ENCODE peak calls at places on chromosomes 5 and 9, in nine cellular contexts. O, Z, U, G, B, T, R, Y and W are unnamed samples.

GRCh38 chr5:95076395-95077165 is 208.3 kb downstream of the MCTP1 start:
- DNase-seq in O (no peak), Z (no peak), U (no peak), G (no peak), B (no peak), T (no peak), R (no peak), Y (no peak), W (no peak)

GRCh38 chr9:71763752-71764332 is 4.5 kb downstream of the CEMIP2 start:
- DNase-seq in O (no peak), Z (no peak), U (no peak), G (no peak), B (no peak), T (no peak), R (no peak), Y (no peak), W (no peak)

GRCh38 chr5:178111925-178112324 is 1.4 kb upstream of the N4BP3 start:
- DNase-seq in O (no peak), Z (no peak), U (peak; percentile 25), G (no peak), B (no peak), T (no peak), R (no peak), Y (no peak), W (no peak)

GRCh38 chr9:16559418-16560188 is 310.9 kb downstream of the BNC2 start:
- DNase-seq in O (no peak), Z (no peak), U (no peak), G (no peak), B (no peak), T (no peak), R (peak; percentile 43), Y (no peak), W (no peak)

GRCh38 chr9:76316069-76316468 is 78.2 kb downstream of the RFK start:
- DNase-seq in O (no peak), Z (peak; percentile 51), U (no peak), G (no peak), B (no peak), T (no peak), R (no peak), Y (no peak), W (no peak)

GRCh38 chr9:136011703-136012496 is 50.7 kb upstream of the UBAC1 start:
- DNase-seq in O (peak; percentile 89), Z (no peak), U (peak; percentile 59), G (peak; percentile 80), B (peak; percentile 88), T (peak; percentile 90), R (peak; percentile 27), Y (no peak), W (no peak)

GRCh38 chr5:128877476-128877875 is 87.8 kb upstream of the SLC27A6 start:
- DNase-seq in O (no peak), Z (peak; percentile 21), U (no peak), G (no peak), B (no peak), T (no peak), R (no peak), Y (no peak), W (no peak)

GRCh38 chr9:75788006-75788634 is 102.4 kb upstream of the PCSK5 start:
- DNase-seq in O (peak; percentile 4), Z (no peak), U (no peak), G (no peak), B (peak; percentile 46), T (peak; percentile 25), R (no peak), Y (no peak), W (no peak)

GRCh38 chr5:154418344-154418820 is 27.4 kb upstream of the SAP30L start:
- DNase-seq in O (no peak), Z (peak; percentile 17), U (no peak), G (no peak), B (no peak), T (no peak), R (no peak), Y (no peak), W (no peak)

GRCh38 chr5:95955996-95956899 is 5.4 kb downstream of the ELL2 start:
- DNase-seq in O (no peak), Z (no peak), U (no peak), G (no peak), B (no peak), T (no peak), R (peak; percentile 47), Y (peak; percentile 28), W (no peak)

GRCh38 chr9:113474372-113474771 is 10.8 kb downstream of the RGS3 start:
- DNase-seq in O (no peak), Z (no peak), U (no peak), G (no peak), B (no peak), T (no peak), R (no peak), Y (no peak), W (no peak)

GRCh38 chr9:108552459-108553040 is 303.2 kb downstream of the ACTL7B start:
- DNase-seq in O (no peak), Z (no peak), U (peak; percentile 23), G (peak; percentile 56), B (no peak), T (no peak), R (peak; percentile 13), Y (peak; percentile 82), W (peak; percentile 65)

GRCh38 chr9:109834855-109835254 is 54.9 kb downstream of the PALM2AKAP2 start:
- DNase-seq in O (no peak), Z (no peak), U (no peak), G (no peak), B (no peak), T (no peak), R (no peak), Y (no peak), W (no peak)

GRCh38 chr5:172553838-172554344 is 87.2 kb upstream of the NEURL1B start:
- DNase-seq in O (no peak), Z (no peak), U (no peak), G (no peak), B (no peak), T (no peak), R (no peak), Y (peak; percentile 37), W (no peak)

GRCh38 chr5:32538031-32538547 is 47.3 kb upstream of the SUB1 start:
- DNase-seq in O (no peak), Z (no peak), U (no peak), G (no peak), B (no peak), T (peak; percentile 23), R (no peak), Y (no peak), W (no peak)

GRCh38 chr9:133368249-133368881 is 7.5 kb downstream of the SURF4 start:
- DNase-seq in O (no peak), Z (no peak), U (no peak), G (no peak), B (no peak), T (no peak), R (no peak), Y (no peak), W (no peak)

GRCh38 chr9:114092336-114092735 is 6.8 kb downstream of the KIF12 start:
- DNase-seq in O (no peak), Z (no peak), U (no peak), G (no peak), B (no peak), T (no peak), R (no peak), Y (no peak), W (no peak)

GRCh38 chr5:98309785-98310566 is 463.5 kb upstream of the RGMB start:
- DNase-seq in O (peak; percentile 12), Z (peak; percentile 68), U (peak; percentile 99), G (no peak), B (peak; percentile 35), T (no peak), R (no peak), Y (no peak), W (no peak)

GRCh38 chr5:180860273-180860886 is 696 bp downstream of the ZFP62 start:
- DNase-seq in O (no peak), Z (peak; percentile 84), U (no peak), G (no peak), B (peak; percentile 50), T (no peak), R (no peak), Y (no peak), W (no peak)

GRCh38 chr5:122169350-122170103 is 40.2 kb downstream of the ZNF474 start:
- DNase-seq in O (no peak), Z (no peak), U (no peak), G (no peak), B (no peak), T (no peak), R (no peak), Y (no peak), W (no peak)

GRCh38 chr5:115842952-115843351 is 1.2 kb downstream of the AP3S1 start:
- DNase-seq in O (no peak), Z (no peak), U (no peak), G (no peak), B (no peak), T (no peak), R (no peak), Y (no peak), W (no peak)
- H3K4me1 ChIP-seq in O (peaks cover 53% of the 10 kb centered on the region), Z (peaks cover 20% of the 10 kb centered on the region), U (peaks cover 5% of the 10 kb centered on the region), G (peaks cover 5% of the 10 kb centered on the region), B (no peaks in the 10 kb centered on the region), T (peaks cover 15% of the 10 kb centered on the region), R (peaks cover 28% of the 10 kb centered on the region), Y (no peaks in the 10 kb centered on the region), W (peaks cover 17% of the 10 kb centered on the region)

DNA sequence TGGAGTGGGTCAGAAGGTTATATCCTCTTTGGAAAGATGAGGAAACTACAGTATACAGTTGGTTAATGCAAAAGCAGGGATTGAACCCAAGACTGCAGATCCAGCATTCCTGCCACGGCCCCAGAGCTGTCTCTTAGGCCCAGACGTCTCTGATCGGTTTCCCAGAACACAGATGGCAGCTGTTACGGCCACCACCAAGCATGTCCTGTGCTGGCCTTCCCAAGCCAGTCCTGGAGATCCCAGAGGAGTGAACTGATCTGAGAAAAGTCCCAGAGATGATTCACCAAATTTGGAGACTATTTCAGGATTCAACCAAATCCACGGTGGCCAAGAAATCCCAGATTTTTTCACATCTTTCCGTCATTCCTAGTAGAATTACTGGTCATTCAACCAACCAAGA is 20.1 kb downstream of the TNIP1 start:
- DNase-seq in O (no peak), Z (no peak), U (no peak), G (no peak), B (no peak), T (no peak), R (no peak), Y (no peak), W (no peak)
- H3K4me1 ChIP-seq in O (peaks cover 61% of the 10 kb centered on the region), Z (no peaks in the 10 kb centered on the region), U (peaks cover 29% of the 10 kb centered on the region), G (peaks cover 13% of the 10 kb centered on the region), B (no peaks in the 10 kb centered on the region), T (peaks cover 17% of the 10 kb centered on the region), R (peaks cover 70% of the 10 kb centered on the region), Y (no peaks in the 10 kb centered on the region), W (no peaks in the 10 kb centered on the region)

GRCh38 chr9:124758691-124759090 is 12.4 kb downstream of the NR6A1 start:
- DNase-seq in O (no peak), Z (no peak), U (no peak), G (no peak), B (no peak), T (no peak), R (no peak), Y (no peak), W (no peak)
- H3K4me1 ChIP-seq in O (no peaks in the 10 kb centered on the region), Z (peaks cover 73% of the 10 kb centered on the region), U (peaks cover 1% of the 10 kb centered on the region), G (no peaks in the 10 kb centered on the region), B (no peaks in the 10 kb centered on the region), T (no peaks in the 10 kb centered on the region), R (peaks cover 76% of the 10 kb centered on the region), Y (no peaks in the 10 kb centered on the region), W (no peaks in the 10 kb centered on the region)

DNA sequence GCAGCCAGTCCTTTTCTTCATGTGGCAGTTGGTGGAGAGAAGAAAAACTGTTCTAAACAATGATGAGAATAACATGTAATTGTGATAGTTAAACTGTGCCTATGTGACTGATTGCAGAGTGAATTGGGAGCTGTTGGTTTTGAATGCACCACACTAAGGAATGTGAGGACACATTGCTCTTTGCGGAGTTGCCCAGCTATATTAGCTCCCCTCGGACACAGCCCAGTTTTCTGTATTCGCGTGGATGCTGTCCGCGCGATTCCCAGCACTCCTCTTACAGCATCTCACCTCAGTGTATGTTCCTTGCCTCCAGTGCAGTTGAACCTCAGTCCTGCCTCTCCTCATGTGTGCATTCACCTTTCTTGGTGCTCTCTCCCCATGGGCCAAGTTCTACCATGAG is 32.2 kb downstream of the TGFBI start:
- DNase-seq in O (no peak), Z (no peak), U (no peak), G (no peak), B (peak; percentile 32), T (no peak), R (no peak), Y (no peak), W (no peak)
- H3K4me1 ChIP-seq in O (peaks cover 4% of the 10 kb centered on the region), Z (peaks cover 8% of the 10 kb centered on the region), U (peaks cover 32% of the 10 kb centered on the region), G (no peaks in the 10 kb centered on the region), B (peaks cover 3% of the 10 kb centered on the region), T (peaks cover 6% of the 10 kb centered on the region), R (peaks cover 17% of the 10 kb centered on the region), Y (no peaks in the 10 kb centered on the region), W (no peaks in the 10 kb centered on the region)